ENCODE peak calls at places on chromosome 7, in seven cellular contexts. One of them, this sample, is unnamed. For H3K4me1, the result is how much of the 10 kb centered on the place peaks cover.

GRCh38 chr7:71106226-71106625 is 25.7 kb upstream of the GALNT17 start:
- DNase-seq in cardiac muscle cell: no peak
- DNase-seq in esophagus muscularis mucosa: no peak
- DNase-seq in PC-9: no peak
- DNase-seq in neural progenitor cell: no peak
- DNase-seq in effector memory CD4-positive, alpha-beta T cell: no peak
- DNase-seq in spleen: no peak
- DNase-seq in this sample: no peak

GRCh38 chr7:82221152-82221674 is 222.4 kb downstream of the CACNA2D1 start:
- DNase-seq in spleen: no peak
- DNase-seq in effector memory CD4-positive, alpha-beta T cell: no peak
- DNase-seq in esophagus muscularis mucosa: no peak
- DNase-seq in PC-9: peak
- DNase-seq in cardiac muscle cell: no peak
- DNase-seq in neural progenitor cell: no peak
- DNase-seq in this sample: no peak

GRCh38 chr7:156327474-156327873 is 313.1 kb upstream of the RNF32 start:
- DNase-seq in spleen: no peak
- DNase-seq in cardiac muscle cell: no peak
- DNase-seq in neural progenitor cell: no peak
- DNase-seq in esophagus muscularis mucosa: peak
- DNase-seq in PC-9: no peak
- DNase-seq in effector memory CD4-positive, alpha-beta T cell: no peak
- DNase-seq in this sample: no peak

GRCh38 chr7:6444516-6445269 is 3.1 kb downstream of the DAGLB start:
- DNase-seq in cardiac muscle cell: no peak
- DNase-seq in spleen: no peak
- DNase-seq in esophagus muscularis mucosa: no peak
- DNase-seq in neural progenitor cell: no peak
- DNase-seq in effector memory CD4-positive, alpha-beta T cell: no peak
- DNase-seq in PC-9: no peak
- DNase-seq in this sample: no peak

GRCh38 chr7:4766666-4767530 is 8.5 kb upstream of the AP5Z1 start:
- DNase-seq in neural progenitor cell: no peak
- DNase-seq in esophagus muscularis mucosa: no peak
- DNase-seq in effector memory CD4-positive, alpha-beta T cell: no peak
- DNase-seq in cardiac muscle cell: no peak
- DNase-seq in spleen: no peak
- DNase-seq in PC-9: no peak
- DNase-seq in this sample: no peak

GRCh38 chr7:29086545-29086944 is 59.8 kb downstream of the CPVL start:
- DNase-seq in neural progenitor cell: no peak
- DNase-seq in effector memory CD4-positive, alpha-beta T cell: no peak
- DNase-seq in cardiac muscle cell: no peak
- DNase-seq in spleen: no peak
- DNase-seq in esophagus muscularis mucosa: no peak
- DNase-seq in PC-9: no peak
- DNase-seq in this sample: no peak

GRCh38 chr7:149775176-149775556 is 1.8 kb upstream of the ZNF467 start:
- DNase-seq in PC-9: no peak
- DNase-seq in cardiac muscle cell: no peak
- DNase-seq in neural progenitor cell: no peak
- DNase-seq in spleen: no peak
- DNase-seq in esophagus muscularis mucosa: no peak
- DNase-seq in effector memory CD4-positive, alpha-beta T cell: no peak
- DNase-seq in this sample: no peak

GRCh38 chr7:90701771-90702170 is 105.7 kb downstream of the CDK14 start:
- DNase-seq in cardiac muscle cell: peak
- DNase-seq in esophagus muscularis mucosa: no peak
- DNase-seq in neural progenitor cell: peak
- DNase-seq in spleen: no peak
- DNase-seq in PC-9: no peak
- DNase-seq in effector memory CD4-positive, alpha-beta T cell: no peak
- DNase-seq in this sample: no peak

GRCh38 chr7:5704534-5704922 is 76.9 kb downstream of the RNF216 start:
- DNase-seq in neural progenitor cell: peak
- DNase-seq in effector memory CD4-positive, alpha-beta T cell: peak
- DNase-seq in cardiac muscle cell: peak
- DNase-seq in spleen: peak
- DNase-seq in esophagus muscularis mucosa: peak
- DNase-seq in PC-9: peak
- DNase-seq in this sample: peak

GRCh38 chr7:51451751-51452465 is 135.3 kb upstream of the COBL start:
- DNase-seq in effector memory CD4-positive, alpha-beta T cell: no peak
- DNase-seq in spleen: no peak
- DNase-seq in cardiac muscle cell: no peak
- DNase-seq in PC-9: no peak
- DNase-seq in neural progenitor cell: peak
- DNase-seq in esophagus muscularis mucosa: peak
- DNase-seq in this sample: no peak

GRCh38 chr7:35185908-35186731 is 67.8 kb downstream of the TBX20 start:
- DNase-seq in PC-9: peak
- DNase-seq in spleen: peak
- DNase-seq in neural progenitor cell: peak
- DNase-seq in effector memory CD4-positive, alpha-beta T cell: no peak
- DNase-seq in esophagus muscularis mucosa: no peak
- DNase-seq in cardiac muscle cell: peak
- DNase-seq in this sample: peak

GRCh38 chr7:18667466-18667865 is 171.9 kb downstream of the HDAC9 start:
- DNase-seq in PC-9: no peak
- DNase-seq in effector memory CD4-positive, alpha-beta T cell: no peak
- DNase-seq in esophagus muscularis mucosa: no peak
- DNase-seq in cardiac muscle cell: no peak
- DNase-seq in neural progenitor cell: no peak
- DNase-seq in spleen: no peak
- DNase-seq in this sample: no peak

GRCh38 chr7:83005410-83005809 is 157.3 kb downstream of the PCLO start:
- DNase-seq in effector memory CD4-positive, alpha-beta T cell: no peak
- DNase-seq in cardiac muscle cell: peak
- DNase-seq in esophagus muscularis mucosa: no peak
- DNase-seq in PC-9: no peak
- DNase-seq in neural progenitor cell: peak
- DNase-seq in spleen: no peak
- DNase-seq in this sample: no peak

GRCh38 chr7:130010689-130011412 is 40.3 kb downstream of the ZC3HC1 start:
- DNase-seq in PC-9: peak
- DNase-seq in cardiac muscle cell: peak
- DNase-seq in effector memory CD4-positive, alpha-beta T cell: peak
- DNase-seq in spleen: peak
- DNase-seq in neural progenitor cell: peak
- DNase-seq in esophagus muscularis mucosa: peak
- DNase-seq in this sample: peak

GRCh38 chr7:2958416-2959342 is 85.0 kb downstream of the CARD11 start:
- DNase-seq in PC-9: no peak
- DNase-seq in cardiac muscle cell: no peak
- DNase-seq in esophagus muscularis mucosa: no peak
- DNase-seq in effector memory CD4-positive, alpha-beta T cell: no peak
- DNase-seq in neural progenitor cell: no peak
- DNase-seq in spleen: no peak
- DNase-seq in this sample: no peak

GRCh38 chr7:2269468-2270460 is 27.7 kb downstream of the NUDT1 start:
- DNase-seq in PC-9: peak
- DNase-seq in spleen: no peak
- DNase-seq in neural progenitor cell: peak
- DNase-seq in effector memory CD4-positive, alpha-beta T cell: no peak
- DNase-seq in cardiac muscle cell: no peak
- DNase-seq in esophagus muscularis mucosa: no peak
- DNase-seq in this sample: no peak

GRCh38 chr7:47941136-47941844 is 7.0 kb downstream of the PKD1L1 start:
- DNase-seq in neural progenitor cell: no peak
- DNase-seq in spleen: peak
- DNase-seq in cardiac muscle cell: no peak
- DNase-seq in PC-9: no peak
- DNase-seq in esophagus muscularis mucosa: no peak
- DNase-seq in effector memory CD4-positive, alpha-beta T cell: no peak
- DNase-seq in this sample: peak

GRCh38 chr7:20030915-20031362 is 186.2 kb downstream of the MACC1 start:
- DNase-seq in effector memory CD4-positive, alpha-beta T cell: no peak
- DNase-seq in spleen: no peak
- DNase-seq in esophagus muscularis mucosa: no peak
- DNase-seq in neural progenitor cell: no peak
- DNase-seq in cardiac muscle cell: no peak
- DNase-seq in PC-9: no peak
- DNase-seq in this sample: peak

GRCh38 chr7:150737265-150738055 is at the start of gene GIMAP5:
- DNase-seq in esophagus muscularis mucosa: no peak
- DNase-seq in neural progenitor cell: no peak
- DNase-seq in spleen: peak
- DNase-seq in effector memory CD4-positive, alpha-beta T cell: peak
- DNase-seq in PC-9: no peak
- DNase-seq in cardiac muscle cell: no peak
- DNase-seq in this sample: no peak

GRCh38 chr7:135282621-135283295 is 49.1 kb downstream of the STRA8 start:
- DNase-seq in esophagus muscularis mucosa: no peak
- DNase-seq in effector memory CD4-positive, alpha-beta T cell: peak
- DNase-seq in cardiac muscle cell: no peak
- DNase-seq in PC-9: no peak
- DNase-seq in neural progenitor cell: no peak
- DNase-seq in spleen: no peak
- DNase-seq in this sample: no peak

GRCh38 chr7:5420841-5421625 is 2.6 kb downstream of the TNRC18 start:
- DNase-seq in esophagus muscularis mucosa: no peak
- DNase-seq in PC-9: peak
- DNase-seq in cardiac muscle cell: peak
- DNase-seq in neural progenitor cell: peak
- DNase-seq in spleen: peak
- DNase-seq in effector memory CD4-positive, alpha-beta T cell: no peak
- DNase-seq in this sample: no peak

GRCh38 chr7:4893929-4894475 is 10.5 kb upstream of the RADIL start:
- DNase-seq in spleen: no peak
- DNase-seq in esophagus muscularis mucosa: no peak
- DNase-seq in cardiac muscle cell: no peak
- DNase-seq in PC-9: no peak
- DNase-seq in effector memory CD4-positive, alpha-beta T cell: no peak
- DNase-seq in neural progenitor cell: no peak
- DNase-seq in this sample: no peak

GRCh38 chr7:151384776-151385625 is 24.8 kb downstream of the WDR86 start:
- DNase-seq in cardiac muscle cell: no peak
- DNase-seq in spleen: peak
- DNase-seq in neural progenitor cell: no peak
- DNase-seq in PC-9: no peak
- DNase-seq in esophagus muscularis mucosa: no peak
- DNase-seq in effector memory CD4-positive, alpha-beta T cell: no peak
- DNase-seq in this sample: no peak

GRCh38 chr7:140702774-140703173 is 6.3 kb downstream of the NDUFB2 start:
- DNase-seq in esophagus muscularis mucosa: no peak
- DNase-seq in spleen: no peak
- DNase-seq in cardiac muscle cell: no peak
- DNase-seq in neural progenitor cell: no peak
- DNase-seq in PC-9: no peak
- DNase-seq in effector memory CD4-positive, alpha-beta T cell: no peak
- DNase-seq in this sample: no peak
- H3K4me1 ChIP-seq in esophagus muscularis mucosa: under half
- H3K4me1 ChIP-seq in spleen: under half
- H3K4me1 ChIP-seq in cardiac muscle cell: under half
- H3K4me1 ChIP-seq in neural progenitor cell: under half
- H3K4me1 ChIP-seq in PC-9: under half
- H3K4me1 ChIP-seq in effector memory CD4-positive, alpha-beta T cell: under half
- H3K4me1 ChIP-seq in this sample: under half

DNA sequence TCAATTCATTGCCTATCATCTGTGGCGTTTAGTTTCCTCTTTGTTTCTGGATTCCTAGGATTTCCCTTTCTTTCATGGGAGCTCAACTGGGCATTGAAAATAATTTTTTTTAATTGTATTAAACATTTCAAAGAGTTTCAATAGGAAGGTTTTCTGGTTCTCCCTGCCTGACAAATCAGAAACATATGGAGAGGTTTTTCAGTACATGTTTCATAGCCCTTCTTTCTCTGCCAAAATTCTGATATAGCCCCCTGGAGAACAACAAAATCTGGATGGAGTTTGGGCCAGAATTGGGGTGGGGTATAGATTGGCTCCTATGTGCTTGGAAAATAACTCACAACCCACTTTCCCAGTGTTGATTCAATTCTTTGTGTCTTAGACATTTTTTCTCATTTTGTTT is 24.6 kb upstream of the EIF4H start:
- DNase-seq in neural progenitor cell: no peak
- DNase-seq in effector memory CD4-positive, alpha-beta T cell: no peak
- DNase-seq in esophagus muscularis mucosa: no peak
- DNase-seq in cardiac muscle cell: no peak
- DNase-seq in spleen: no peak
- DNase-seq in PC-9: no peak
- DNase-seq in this sample: no peak
- H3K4me3 ChIP-seq in neural progenitor cell: no peak
- H3K4me3 ChIP-seq in effector memory CD4-positive, alpha-beta T cell: no peak
- H3K4me3 ChIP-seq in esophagus muscularis mucosa: no peak
- H3K4me3 ChIP-seq in cardiac muscle cell: no peak
- H3K4me3 ChIP-seq in spleen: no peak
- H3K4me3 ChIP-seq in PC-9: no peak
- H3K4me3 ChIP-seq in this sample: no peak

DNA sequence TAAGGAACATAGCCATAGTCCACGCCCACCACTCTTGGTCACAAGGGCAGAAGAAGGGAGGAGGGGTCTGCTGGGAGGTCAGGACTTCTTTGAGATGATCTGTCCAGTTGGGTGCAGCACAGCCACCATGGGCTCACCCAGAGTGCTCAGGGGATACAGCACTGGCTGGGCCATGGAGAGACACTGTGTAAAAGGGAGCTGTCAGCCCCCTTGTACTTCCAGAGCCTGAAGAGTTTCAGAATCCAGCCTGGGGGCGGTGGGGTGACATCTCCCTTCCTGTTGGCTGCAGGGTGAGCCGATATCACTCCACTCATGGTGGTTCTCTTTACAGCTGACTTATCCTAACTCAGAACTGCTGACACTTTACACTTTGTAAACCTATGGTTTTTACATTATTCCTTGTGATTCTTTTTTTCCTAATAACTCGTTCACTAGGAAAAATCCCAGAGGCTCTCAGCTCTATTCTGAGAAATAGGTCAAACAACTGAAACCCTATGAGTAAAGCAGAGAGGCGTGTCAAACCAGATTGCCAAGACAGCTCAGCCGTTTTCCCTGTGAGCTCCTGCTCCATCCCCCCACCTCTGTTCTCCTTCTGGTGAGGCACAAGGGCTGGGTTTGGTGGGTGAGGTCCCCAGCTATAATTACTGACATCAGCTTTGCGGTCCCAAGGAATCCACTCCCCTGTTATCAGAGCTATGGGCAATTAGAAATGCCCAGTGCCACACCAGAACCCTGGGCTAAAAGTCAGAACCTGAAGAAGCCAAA is 3.3 kb upstream of the MRPS24 start:
- DNase-seq in effector memory CD4-positive, alpha-beta T cell: no peak
- DNase-seq in PC-9: peak
- DNase-seq in spleen: peak
- DNase-seq in esophagus muscularis mucosa: no peak
- DNase-seq in neural progenitor cell: no peak
- DNase-seq in cardiac muscle cell: peak
- DNase-seq in this sample: peak
- H3K27ac ChIP-seq in effector memory CD4-positive, alpha-beta T cell: no peak
- H3K27ac ChIP-seq in PC-9: peak
- H3K27ac ChIP-seq in spleen: no peak
- H3K27ac ChIP-seq in esophagus muscularis mucosa: peak
- H3K27ac ChIP-seq in neural progenitor cell: no peak
- H3K27ac ChIP-seq in cardiac muscle cell: peak
- H3K27ac ChIP-seq in this sample: peak

DNA sequence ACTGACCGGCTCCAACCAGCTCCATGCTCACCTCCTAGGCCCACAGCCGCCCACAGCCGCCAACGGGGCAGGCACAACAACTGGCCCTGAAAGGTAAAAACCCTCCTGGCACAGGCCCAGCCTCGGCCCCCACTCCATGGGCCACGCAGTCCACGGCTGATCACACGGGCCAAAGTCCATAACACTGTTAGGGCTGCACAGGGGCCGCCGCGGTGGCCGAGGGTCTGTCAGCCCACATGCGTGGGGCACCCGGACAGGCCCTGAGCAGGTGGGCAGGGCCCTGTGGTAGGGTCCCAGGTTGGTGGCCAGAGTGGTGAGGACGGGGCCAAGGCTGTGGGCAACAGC is 29.0 kb downstream of the CYP2W1 start:
- DNase-seq in neural progenitor cell: no peak
- DNase-seq in spleen: no peak
- DNase-seq in PC-9: no peak
- DNase-seq in esophagus muscularis mucosa: no peak
- DNase-seq in cardiac muscle cell: no peak
- DNase-seq in effector memory CD4-positive, alpha-beta T cell: no peak
- DNase-seq in this sample: no peak
- H3K4me1 ChIP-seq in neural progenitor cell: under half
- H3K4me1 ChIP-seq in spleen: under half
- H3K4me1 ChIP-seq in PC-9: under half
- H3K4me1 ChIP-seq in esophagus muscularis mucosa: half or more
- H3K4me1 ChIP-seq in cardiac muscle cell: under half
- H3K4me1 ChIP-seq in effector memory CD4-positive, alpha-beta T cell: under half
- H3K4me1 ChIP-seq in this sample: under half